ENCODE peak calls at places on chromosome 20, in four cellular contexts. E is A549, R is HepG2, X is K562. F is an unnamed sample.

GRCh38 chr20:6142348-6142993 is 19.6 kb upstream of the FERMT1 start:
- DNase-seq in X (peak; percentile 52), E (peak; percentile 75), R (peak; percentile 70), F (peak; percentile 9)

GRCh38 chr20:46361811-46362210 is 44.6 kb downstream of the ELMO2 start:
- DNase-seq in X (no peak), E (no peak), R (no peak), F (no peak)

GRCh38 chr20:4962257-4962855 is 39.0 kb downstream of the SLC23A2 start:
- DNase-seq in E (no peak), X (no peak), R (no peak), F (no peak)

GRCh38 chr20:49572857-49573256 is 4.9 kb upstream of the PTGIS start:
- DNase-seq in E (no peak), R (no peak), X (no peak), F (no peak)

GRCh38 chr20:43755390-43755789 is 28.6 kb upstream of the GTSF1L start:
- DNase-seq in R (no peak), E (no peak), X (no peak), F (no peak)

GRCh38 chr20:14866841-14867514 is 529.6 kb upstream of the FLRT3 start:
- DNase-seq in X (no peak), R (peak; percentile 53), E (no peak), F (no peak)

GRCh38 chr20:31485450-31486339 is 10.6 kb downstream of the REM1 start:
- DNase-seq in R (no peak), X (peak; percentile 29), E (no peak), F (no peak)

GRCh38 chr20:20553534-20553933 is 158.9 kb downstream of the RALGAPA2 start:
- DNase-seq in R (no peak), X (no peak), E (no peak), F (no peak)

GRCh38 chr20:18272451-18272850 is 15.9 kb upstream of the ZNF133 start:
- DNase-seq in R (peak; percentile 73), X (peak; percentile 44), E (peak; percentile 37), F (no peak)

GRCh38 chr20:19308151-19308550 is 95.7 kb downstream of the SLC24A3 start:
- DNase-seq in E (no peak), R (no peak), X (no peak), F (no peak)

GRCh38 chr20:31608256-31608980 is 3.3 kb downstream of the ID1 start:
- DNase-seq in E (peak; percentile 98), X (peak; percentile 77), R (peak; percentile 100), F (no peak)

GRCh38 chr20:17633221-17633849 is 48.7 kb downstream of the RRBP1 start:
- DNase-seq in E (no peak), X (no peak), R (no peak), F (no peak)

GRCh38 chr20:11755071-11755881 is 162.4 kb upstream of the BTBD3 start:
- DNase-seq in E (no peak), R (no peak), X (no peak), F (no peak)

GRCh38 chr20:19909696-19910095 is 107.5 kb upstream of the NAA20 start:
- DNase-seq in R (no peak), X (no peak), E (no peak), F (no peak)

GRCh38 chr20:35716330-35716729 is 17.1 kb downstream of the ROMO1 start:
- DNase-seq in X (no peak), R (no peak), E (no peak), F (no peak)

GRCh38 chr20:37650661-37651060 is 43.2 kb upstream of the CTNNBL1 start:
- DNase-seq in X (no peak), E (no peak), R (no peak), F (no peak)

GRCh38 chr20:48783533-48784272 is 44.1 kb downstream of the PREX1 start:
- DNase-seq in E (no peak), X (no peak), R (no peak), F (no peak)

GRCh38 chr20:41632896-41633295 is 14.7 kb upstream of the CHD6 start:
- DNase-seq in R (no peak), X (no peak), E (no peak), F (no peak)

GRCh38 chr20:37388831-37389230 is 42.9 kb downstream of the SRC start:
- DNase-seq in X (no peak), E (peak; percentile 18), R (no peak), F (no peak)

DNA sequence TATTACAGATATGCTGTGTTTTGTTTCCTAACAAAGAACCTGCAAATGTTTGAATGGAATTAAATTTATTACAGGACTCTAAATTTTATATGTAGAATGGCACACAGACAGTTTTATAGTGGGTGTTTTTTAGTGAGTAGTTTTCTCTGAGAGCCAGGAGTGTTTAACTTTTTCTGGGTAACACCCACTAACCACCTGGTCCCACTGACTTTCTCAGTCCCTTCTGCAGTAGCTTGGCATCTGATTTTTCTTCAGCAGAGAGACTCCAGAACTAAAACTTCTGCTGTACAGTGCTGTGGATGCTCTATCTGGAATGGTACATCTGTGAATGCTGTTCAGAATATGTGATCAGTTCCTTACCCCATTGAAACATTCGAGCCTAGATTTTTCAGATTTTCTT is 6.3 kb downstream of the YWHAB start:
- DNase-seq in R (no peak), E (no peak), X (no peak), F (no peak)
- TF ChIP-seq CHD4 in R (no peak), E (no peak), X (no peak), F (no peak)

GRCh38 chr20:16111853-16112412 is 461.3 kb downstream of the KIF16B start:
- DNase-seq in R (no peak), X (no peak), E (no peak), F (no peak)

GRCh38 chr20:16111132-16111852 is 462.0 kb downstream of the KIF16B start:
- DNase-seq in E (no peak), X (no peak), R (no peak), F (no peak)

GRCh38 chr20:16119909-16120308 is 453.3 kb downstream of the KIF16B start:
- DNase-seq in X (no peak), R (peak; percentile 94), E (no peak), F (no peak)

DNA sequence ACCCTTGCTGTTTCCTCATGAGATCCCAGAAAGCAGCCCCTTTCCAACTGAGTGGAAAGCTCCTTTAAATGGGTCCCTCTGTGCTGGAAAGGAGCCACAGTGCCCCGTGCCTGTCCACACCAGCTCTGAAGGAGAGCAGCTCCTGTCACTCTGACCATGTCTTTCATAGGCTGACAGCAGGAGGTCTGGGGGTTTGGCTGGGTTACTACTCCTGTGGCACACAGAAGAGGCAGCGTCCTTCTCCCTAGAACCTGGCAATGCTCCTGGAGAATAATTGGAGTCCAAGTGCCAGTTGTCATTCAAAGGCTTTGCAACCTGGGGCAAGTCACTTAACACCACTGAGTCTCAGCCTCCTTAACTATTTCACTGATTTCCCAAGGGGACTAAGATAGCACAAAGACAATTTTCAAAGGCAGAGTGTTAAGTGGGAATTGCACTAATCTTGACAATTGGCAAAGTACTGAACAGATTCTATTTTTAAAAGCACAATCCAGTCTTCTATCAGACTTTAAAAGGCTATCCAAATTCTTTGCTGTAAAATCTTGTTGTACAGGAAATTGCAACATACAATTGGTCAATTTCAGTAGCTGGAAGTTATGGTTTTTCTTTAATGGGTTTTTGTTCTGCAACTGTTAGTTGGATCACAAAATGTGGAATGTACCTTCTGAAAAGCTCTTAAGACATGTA is 457.2 kb downstream of the KIF16B start:
- DNase-seq in R (no peak), E (no peak), X (no peak), F (no peak)
- TF ChIP-seq CHD4 in R (no peak), E (no peak), X (no peak), F (no peak)

GRCh38 chr20:10553326-10553984 is 118.3 kb downstream of the SLX4IP start:
- DNase-seq in X (peak; percentile 15), R (peak; percentile 84), E (peak; percentile 85), F (no peak)
- TF ChIP-seq CHD4 in X (no peak), R (peak; percentile 47), E (no peak), F (no peak)

GRCh38 chr20:53623454-53624206 is 30.0 kb upstream of the ZNF217 start:
- DNase-seq in E (peak; percentile 88), R (peak; percentile 77), X (peak; percentile 77), F (peak; percentile 60)

GRCh38 chr20:53622247-53623114 is 28.8 kb upstream of the ZNF217 start:
- DNase-seq in X (no peak), E (peak; percentile 43), R (peak; percentile 35), F (peak; percentile 38)

GRCh38 chr20:53623127-53623453 is 29.5 kb upstream of the ZNF217 start:
- DNase-seq in R (no peak), E (no peak), X (no peak), F (no peak)

GRCh38 chr20:53617791-53618489 is 24.3 kb upstream of the ZNF217 start:
- DNase-seq in X (no peak), R (no peak), E (no peak), F (no peak)

GRCh38 chr20:53621482-53622246 is 28.0 kb upstream of the ZNF217 start:
- DNase-seq in E (peak; percentile 96), R (peak; percentile 45), X (peak; percentile 59), F (peak; percentile 59)
- TF ChIP-seq CHD4 in E (no peak), R (no peak), X (no peak), F (no peak)

GRCh38 chr20:62962891-62963613 is 10.5 kb downstream of the SLC17A9 start:
- DNase-seq in X (no peak), E (no peak), R (no peak), F (no peak)

GRCh38 chr20:62962221-62962879 is 9.8 kb downstream of the SLC17A9 start:
- DNase-seq in R (no peak), X (no peak), E (no peak), F (no peak)

GRCh38 chr20:62959998-62960436 is 7.5 kb downstream of the SLC17A9 start:
- DNase-seq in E (no peak), R (no peak), X (no peak), F (no peak)

GRCh38 chr20:62961799-62962198 is 9.3 kb downstream of the SLC17A9 start:
- DNase-seq in X (no peak), E (no peak), R (no peak), F (no peak)

DNA sequence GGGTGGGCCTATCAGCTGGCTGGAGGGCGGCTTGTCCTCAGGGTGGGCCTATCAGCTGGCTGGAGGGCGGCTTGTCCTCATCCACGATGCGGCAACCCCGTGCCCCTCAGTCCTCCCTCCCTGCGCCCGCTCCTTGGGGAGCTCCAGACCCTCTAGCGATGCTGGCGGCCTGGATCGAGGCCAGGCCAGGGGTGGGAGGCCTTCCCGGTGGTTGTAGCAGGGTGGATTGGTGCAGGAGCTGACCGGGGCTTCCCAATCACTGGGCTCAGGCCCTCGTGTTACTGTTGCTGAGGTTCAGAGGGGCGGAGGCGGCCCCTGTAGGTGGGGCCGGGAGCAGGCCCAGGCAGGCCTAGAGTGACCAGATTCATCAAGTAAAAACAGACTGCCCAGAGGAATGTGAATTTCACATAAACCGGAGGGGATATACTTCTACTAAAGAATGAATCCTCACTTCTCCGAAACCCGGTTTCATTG is 8.8 kb downstream of the SLC17A9 start:
- DNase-seq in R (no peak), X (peak; percentile 34), E (no peak), F (no peak)
- TF ChIP-seq CHD4 in R (no peak), X (no peak), E (no peak), F (no peak)

GRCh38 chr20:57389695-57390603 is 1.2 kb upstream of the RBM38 start:
- DNase-seq in E (no peak), R (no peak), X (peak; percentile 72), F (no peak)
- TF ChIP-seq CHD4 in E (no peak), R (no peak), X (no peak), F (no peak)